ENCODE peak calls at places on chromosomes 5 and 9, in four cellular contexts. Z is T-helper 2 cell, I is hepatic stellate cell, R is H9. A is an unnamed sample.

GRCh38 chr5:1447772-1448361 is 2.6 kb upstream of the SLC6A3 start:
- DNase-seq in I (no peak), R (no peak), Z (no peak), A (no peak)

GRCh38 chr5:2182020-2182419 is 299.3 kb upstream of the IRX4 start:
- DNase-seq in Z (no peak), I (no peak), R (no peak), A (no peak)

GRCh38 chr5:101364469-101364868 is 461.4 kb upstream of the ST8SIA4 start:
- DNase-seq in R (no peak), Z (no peak), I (no peak), A (no peak)

GRCh38 chr5:1648806-1649205 is 125.0 kb upstream of the LPCAT1 start:
- DNase-seq in Z (no peak), I (no peak), R (no peak), A (no peak)

GRCh38 chr5:103120607-103121200 is 603 bp downstream of the PPIP5K2 start:
- DNase-seq in Z (no peak), R (peak), I (peak), A (peak)

GRCh38 chr9:34328500-34328982 is 527 bp downstream of the KIF24 start:
- DNase-seq in I (peak), Z (no peak), R (no peak), A (no peak)

GRCh38 chr9:79165006-79165405 is 406.8 kb upstream of the TLE4 start:
- DNase-seq in R (no peak), Z (no peak), I (no peak), A (no peak)

GRCh38 chr5:141521244-141521781 is 32.4 kb downstream of the PCDHGC5 start:
- DNase-seq in Z (no peak), I (peak), R (no peak), A (no peak)

GRCh38 chr5:91074615-91075014 is 308.5 kb downstream of the ARRDC3 start:
- DNase-seq in Z (no peak), R (no peak), I (no peak), A (no peak)

GRCh38 chr5:74516217-74516636 is 124.3 kb downstream of the ENC1 start:
- DNase-seq in I (peak), R (no peak), Z (no peak), A (no peak)

GRCh38 chr5:154287136-154287535 is 96.6 kb downstream of the GALNT10 start:
- DNase-seq in I (peak), R (peak), Z (no peak), A (no peak)

GRCh38 chr5:173515526-173515925 is 100.9 kb downstream of the BOD1 start:
- DNase-seq in R (no peak), I (peak), Z (no peak), A (no peak)

GRCh38 chr5:143636951-143637528 is 174.9 kb upstream of the HMHB1 start:
- DNase-seq in Z (no peak), R (no peak), I (peak), A (no peak)

GRCh38 chr5:168023190-168023589 is 268.3 kb upstream of the WWC1 start:
- DNase-seq in I (no peak), Z (no peak), R (no peak), A (no peak)

GRCh38 chr9:133347515-133347984 is 381 bp downstream of the MED22 start:
- DNase-seq in Z (no peak), I (peak), R (no peak), A (no peak)

GRCh38 chr5:96427823-96428222 is 5.2 kb downstream of the PCSK1 start:
- DNase-seq in I (no peak), R (no peak), Z (no peak), A (no peak)

GRCh38 chr5:112419596-112420110 is 576 bp upstream of the EPB41L4A start:
- DNase-seq in I (no peak), Z (no peak), R (peak), A (no peak)

GRCh38 chr5:1913578-1913977 is 30.9 kb upstream of the IRX4 start:
- DNase-seq in I (no peak), Z (no peak), R (no peak), A (no peak)

GRCh38 chr9:33132249-33132772 is 34.8 kb downstream of the B4GALT1 start:
- DNase-seq in I (peak), R (no peak), Z (no peak), A (no peak)

GRCh38 chr5:2750758-2751464 is 566 bp downstream of the IRX2 start:
- DNase-seq in Z (no peak), I (no peak), R (no peak), A (no peak)

GRCh38 chr5:126540631-126541030 is 54.4 kb downstream of the ALDH7A1 start:
- DNase-seq in I (no peak), R (no peak), Z (no peak), A (no peak)

GRCh38 chr9:131277673-131278420 is 1.5 kb upstream of the FAM78A start:
- DNase-seq in I (peak), Z (peak), R (peak), A (peak)

GRCh38 chr5:124883686-124884085 is 137.2 kb upstream of the ZNF608 start:
- DNase-seq in Z (no peak), I (no peak), R (no peak), A (no peak)

GRCh38 chr5:89584339-89584956 is 701.5 kb upstream of the MEF2C start:
- DNase-seq in I (peak), Z (no peak), R (no peak), A (no peak)

GRCh38 chr5:96790851-96791513 is 16.8 kb downstream of the ERAP1 start:
- DNase-seq in I (peak), Z (no peak), R (no peak), A (no peak)

GRCh38 chr5:126852916-126853315 is 76.0 kb downstream of the LMNB1 start:
- DNase-seq in I (no peak), R (no peak), Z (no peak), A (no peak)

GRCh38 chr9:113599647-113600476 is 136.3 kb downstream of the RGS3 start:
- DNase-seq in Z (no peak), I (peak), R (peak), A (no peak)

GRCh38 chr9:131012396-131012917 is 3.5 kb downstream of the LAMC3 start:
- DNase-seq in I (no peak), Z (no peak), R (no peak), A (no peak)

GRCh38 chr5:61460471-61460870 is 128.4 kb downstream of the ZSWIM6 start:
- DNase-seq in R (no peak), Z (no peak), I (no peak), A (no peak)

GRCh38 chr5:141713616-141714309 is 31.7 kb upstream of the ARAP3 start:
- DNase-seq in Z (no peak), R (no peak), I (no peak), A (no peak)

GRCh38 chr5:157063776-157064430 is 5.0 kb upstream of the HAVCR1 start:
- DNase-seq in Z (no peak), R (no peak), I (no peak), A (no peak)

GRCh38 chr5:26568316-26568715 is 470.1 kb downstream of the CDH9 start:
- DNase-seq in I (no peak), R (no peak), Z (no peak), A (no peak)

GRCh38 chr9:73089304-73089985 is 62.2 kb upstream of the ANXA1 start:
- DNase-seq in I (no peak), Z (no peak), R (no peak), A (no peak)

GRCh38 chr5:96148376-96148775 is 186.7 kb upstream of the ELL2 start:
- DNase-seq in Z (no peak), R (no peak), I (no peak), A (no peak)

GRCh38 chr5:130965342-130965741 is 199.7 kb downstream of the HINT1 start:
- DNase-seq in Z (no peak), I (no peak), R (no peak), A (no peak)